ENCODE peak calls at places on chromosomes 16 and 17, in four cellular contexts. B is AG09319, N is tibial artery, Z is A673. W is an unnamed sample.

GRCh38 chr17:61583242-61583641 is 7.8 kb downstream of the NACA2 start:
- DNase-seq in N (no peak), Z (peak; percentile 66), B (no peak), W (no peak)

GRCh38 chr17:57984226-57984890 is 3.7 kb downstream of the VEZF1 start:
- DNase-seq in Z (no peak), N (no peak), B (no peak), W (no peak)

GRCh38 chr17:17613708-17614114 is 22.2 kb upstream of the PEMT start:
- DNase-seq in Z (peak; percentile 82), B (peak; percentile 49), N (no peak), W (peak; percentile 58)

GRCh38 chr16:78289844-78290277 is 190.4 kb downstream of the WWOX start:
- DNase-seq in B (no peak), N (no peak), Z (no peak), W (no peak)

GRCh38 chr16:71428883-71429282 is 13.0 kb downstream of the TLE7 start:
- DNase-seq in N (no peak), Z (no peak), B (no peak), W (no peak)

GRCh38 chr16:16148755-16149154 is 74.5 kb downstream of the ABCC6 start:
- DNase-seq in B (no peak), Z (no peak), N (no peak), W (no peak)

GRCh38 chr17:17729620-17730249 is 48.5 kb downstream of the RAI1 start:
- DNase-seq in Z (no peak), B (no peak), N (no peak), W (no peak)

GRCh38 chr17:38897176-38897575 is 27.3 kb downstream of the LASP1 start:
- DNase-seq in Z (no peak), N (no peak), B (no peak), W (no peak)

GRCh38 chr17:37450090-37450489 is 39.6 kb upstream of the DUSP14 start:
- DNase-seq in Z (no peak), N (no peak), B (no peak), W (no peak)

GRCh38 chr16:9081843-9082242 is 9.6 kb upstream of the HAPSTR1 start:
- DNase-seq in B (no peak), Z (no peak), N (no peak), W (no peak)

GRCh38 chr16:89320717-89321501 is 103.4 kb downstream of the ZNF778 start:
- DNase-seq in B (no peak), Z (peak; percentile 52), N (no peak), W (no peak)

GRCh38 chr17:78290671-78291070 is 59.2 kb downstream of the TMEM235 start:
- DNase-seq in B (no peak), Z (no peak), N (no peak), W (no peak)

GRCh38 chr17:78368348-78368747 is 8.5 kb upstream of the SOCS3 start:
- DNase-seq in Z (no peak), B (no peak), N (no peak), W (no peak)

GRCh38 chr17:72682597-72682996 is 409.9 kb downstream of the SLC39A11 start:
- DNase-seq in Z (no peak), N (no peak), B (no peak), W (no peak)

GRCh38 chr16:13959626-13960025 is 39.7 kb downstream of the ERCC4 start:
- DNase-seq in Z (no peak), B (no peak), N (no peak), W (no peak)

GRCh38 chr16:57652695-57653471 is 15.2 kb upstream of the ADGRG3 start:
- DNase-seq in N (no peak), B (no peak), Z (no peak), W (no peak)

GRCh38 chr16:50390914-50391700 is 22.3 kb upstream of the BRD7 start:
- DNase-seq in B (no peak), Z (no peak), N (no peak), W (no peak)

GRCh38 chr17:35660902-35661301 is 70.5 kb upstream of the RASL10B start:
- DNase-seq in B (no peak), Z (no peak), N (no peak), W (no peak)
- TF ChIP-seq CTCF in B (no peak), Z (no peak), N (no peak), W (no peak)

GRCh38 chr17:31446195-31446967 is 54.9 kb downstream of the RAB11FIP4 start:
- DNase-seq in B (no peak), Z (no peak), N (no peak), W (no peak)
- TF ChIP-seq CTCF in B (no peak), Z (no peak), N (no peak), W (no peak)

GRCh38 chr17:50807014-50807413 is 28.4 kb upstream of the WFIKKN2 start:
- DNase-seq in Z (no peak), N (no peak), B (no peak), W (no peak)

GRCh38 chr17:50807675-50808074 is 27.7 kb upstream of the WFIKKN2 start:
- DNase-seq in B (no peak), N (no peak), Z (no peak), W (no peak)

GRCh38 chr17:50808413-50808812 is 27.0 kb upstream of the WFIKKN2 start:
- DNase-seq in Z (no peak), N (no peak), B (no peak), W (no peak)

GRCh38 chr17:50805486-50805885 is 29.9 kb upstream of the WFIKKN2 start:
- DNase-seq in Z (no peak), B (no peak), N (no peak), W (no peak)

DNA sequence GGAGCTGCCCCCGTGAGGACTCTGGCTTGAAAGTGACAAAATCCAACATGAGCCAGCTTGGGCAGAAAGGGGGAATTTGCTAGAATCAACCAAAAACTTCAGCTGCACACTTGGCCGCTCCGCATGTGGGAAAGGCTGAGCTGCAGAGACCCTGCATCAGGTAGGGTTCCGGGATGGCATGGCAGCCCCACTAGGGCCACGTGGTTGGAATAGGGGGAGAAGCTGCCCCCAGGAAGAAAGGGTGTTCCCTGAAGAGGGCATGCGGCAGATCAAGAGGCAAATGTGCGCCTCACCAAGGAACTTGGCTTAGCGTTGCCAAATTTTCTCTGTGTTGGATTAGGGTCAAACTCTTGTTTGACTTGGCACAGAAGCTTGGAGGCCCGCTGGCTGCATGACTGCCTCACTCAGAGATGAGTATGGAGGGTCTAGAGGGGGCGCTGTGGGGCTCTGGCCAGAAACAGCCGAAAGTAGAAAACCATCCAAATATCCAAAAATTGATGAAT is 29.2 kb upstream of the WFIKKN2 start:
- DNase-seq in N (no peak), Z (peak; percentile 20), B (no peak), W (no peak)
- TF ChIP-seq CTCF in N (no peak), Z (peak; percentile 41), B (no peak), W (no peak)

GRCh38 chr17:44220211-44221071 is 966 bp upstream of the UBTF start:
- DNase-seq in Z (peak; percentile 47), N (peak; percentile 77), B (no peak), W (peak; percentile 29)
- TF ChIP-seq CTCF in Z (no peak), N (no peak), B (no peak), W (no peak)

GRCh38 chr16:55501549-55502322 is 7.1 kb upstream of the LPCAT2 start:
- DNase-seq in N (no peak), Z (no peak), B (no peak), W (no peak)
- TF ChIP-seq CTCF in N (no peak), Z (peak; percentile 45), B (peak; percentile 44), W (peak; percentile 36)

DNA sequence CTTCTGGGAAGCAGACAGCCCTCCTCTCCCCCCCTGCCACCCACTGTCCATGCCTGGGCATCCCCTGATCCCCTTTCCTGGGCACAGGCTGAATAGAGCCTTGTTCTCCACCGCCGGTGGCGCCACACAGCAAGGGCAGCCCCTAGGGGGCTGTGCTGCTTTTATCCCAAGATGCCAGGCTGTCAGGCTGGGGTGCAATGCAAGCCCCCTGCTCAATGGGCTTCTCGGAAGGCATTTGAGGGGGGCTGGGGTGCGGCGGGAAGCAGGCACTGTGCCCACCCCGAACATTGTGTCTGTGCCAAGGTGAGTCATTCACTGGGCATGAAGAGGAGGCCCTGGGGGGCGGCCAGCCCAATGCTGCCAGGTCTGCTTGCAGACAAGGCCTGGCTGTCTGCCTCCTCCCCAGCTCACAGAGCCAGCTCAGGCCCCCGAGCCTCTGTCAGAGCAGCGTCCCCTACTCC is 1.5 kb upstream of the GFAP start:
- DNase-seq in Z (no peak), N (peak; percentile 78), B (no peak), W (no peak)
- TF ChIP-seq CTCF in Z (no peak), N (no peak), B (peak; percentile 7), W (no peak)

DNA sequence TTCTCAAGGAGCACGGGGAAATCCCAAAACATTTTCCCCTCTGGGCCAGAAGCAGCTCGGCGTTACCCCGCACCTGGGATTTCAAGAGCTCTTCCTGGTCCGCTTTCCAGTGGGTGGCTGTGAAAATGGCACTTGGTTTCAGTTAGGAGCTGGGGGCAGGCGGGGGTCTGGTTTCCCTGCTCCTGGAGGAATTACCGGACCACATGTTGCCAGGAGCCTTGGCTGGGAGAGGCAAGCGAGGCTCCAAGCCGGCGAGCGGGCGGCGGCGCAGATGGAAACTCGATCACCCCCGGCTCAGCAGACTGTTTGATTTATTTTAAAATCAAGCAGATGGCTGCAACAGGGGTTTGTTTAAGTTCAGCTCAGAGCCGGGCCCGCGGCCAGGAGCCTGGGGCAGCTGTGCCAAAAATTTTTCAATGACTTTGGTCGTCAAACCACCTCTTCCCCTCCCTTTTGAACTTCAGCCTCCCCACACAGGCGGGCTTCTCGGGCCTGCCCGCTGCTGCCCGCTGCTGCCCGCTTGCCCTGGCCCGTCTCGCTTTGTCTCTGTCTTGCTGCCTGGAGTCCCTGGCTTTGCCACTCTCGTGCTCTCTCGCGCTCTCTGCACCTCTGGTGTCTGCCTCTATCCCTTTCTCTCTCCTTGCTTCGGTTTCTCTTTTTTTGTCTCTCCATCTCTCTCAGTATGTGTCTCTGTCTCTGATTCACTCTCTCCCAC is 108.0 kb upstream of the CIBAR2 start:
- DNase-seq in N (peak; percentile 92), B (peak; percentile 85), Z (peak; percentile 79), W (no peak)
- TF ChIP-seq CTCF in N (peak; percentile 12), B (no peak), Z (no peak), W (no peak)

DNA sequence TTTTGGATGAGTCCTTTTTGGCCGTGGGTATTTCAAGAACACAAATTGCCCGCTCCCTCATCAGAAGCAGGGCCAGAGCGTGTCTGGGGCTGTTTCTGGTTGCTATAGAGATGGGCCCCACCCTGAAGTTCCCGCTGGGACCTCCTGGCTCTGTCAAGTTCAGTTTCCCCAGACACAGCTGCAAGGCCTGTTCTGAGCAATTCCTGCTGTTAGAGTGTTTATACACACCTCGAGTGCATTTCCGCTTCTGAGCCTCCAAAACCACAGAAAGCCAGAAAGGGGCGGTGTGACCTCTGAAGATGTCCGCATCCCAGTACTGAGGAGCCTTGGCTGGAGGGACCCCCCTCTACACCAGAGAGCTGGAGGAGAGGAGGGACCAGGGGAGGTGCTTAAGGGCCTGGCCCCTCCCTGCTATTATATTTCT is 9.3 kb upstream of the WBP2 start:
- DNase-seq in B (peak; percentile 75), N (peak; percentile 86), Z (peak; percentile 51), W (no peak)
- TF ChIP-seq CTCF in B (no peak), N (no peak), Z (no peak), W (no peak)

W was measured in neural crest cell.